ENCODE peak calls at places on chromosomes 5 and 9, in five cellular contexts. E is naive thymus-derived CD8-positive, alpha-beta T cell; P is left ventricle myocardium superior; W is mucosa of descending colon; V is activated naive CD8-positive, alpha-beta T cell treated with anti-CD3 and anti-CD28 coated beads, Interleukin-2, amount 10 ng/mL, durations not matched to agents 7 days and 5 days. Z is an unnamed sample.
A peak's percentile ranks its signal among the peaks of the same experiment; 100 is the strongest.

GRCh38 chr5:97163360-97163764 is 19.7 kb downstream of the RIOK2 start:
- ATAC-seq in E (no peak), P (no peak), W (no peak), V (no peak), Z (no peak)

GRCh38 chr5:169804861-169805260 is 167.8 kb downstream of the DOCK2 start:
- ATAC-seq in E (no peak), P (no peak), W (no peak), V (no peak), Z (no peak)

GRCh38 chr9:114820776-114821501 is 15.1 kb upstream of the TNFSF15 start:
- ATAC-seq in E (no peak), P (no peak), W (no peak), V (no peak), Z (no peak)

GRCh38 chr5:34035732-34036131 is 7.3 kb downstream of the C1QTNF3 start:
- ATAC-seq in E (no peak), P (no peak), W (no peak), V (no peak), Z (no peak)

GRCh38 chr5:124707516-124707915 is 38.9 kb downstream of the ZNF608 start:
- ATAC-seq in E (no peak), P (no peak), W (no peak), V (no peak), Z (no peak)

GRCh38 chr9:82939451-82939850 is 123.5 kb downstream of the RASEF start:
- ATAC-seq in E (no peak), P (no peak), W (peak; percentile 66), V (no peak), Z (no peak)

GRCh38 chr5:130055572-130055971 is 151.3 kb downstream of the CHSY3 start:
- ATAC-seq in E (no peak), P (no peak), W (no peak), V (no peak), Z (no peak)

GRCh38 chr9:36268007-36268427 is 9.8 kb upstream of the GNE start:
- ATAC-seq in E (no peak), P (no peak), W (peak; percentile 85), V (no peak), Z (no peak)

GRCh38 chr9:15485836-15486678 is 24.7 kb downstream of the PSIP1 start:
- ATAC-seq in E (peak; percentile 52), P (no peak), W (no peak), V (no peak), Z (peak; percentile 80)

GRCh38 chr9:95116002-95116819 is 201.3 kb downstream of the FANCC start:
- ATAC-seq in E (no peak), P (peak; percentile 41), W (peak; percentile 79), V (no peak), Z (no peak)

GRCh38 chr9:115944166-115944948 is 209.2 kb upstream of the PAPPA start:
- ATAC-seq in E (no peak), P (peak; percentile 95), W (peak; percentile 74), V (no peak), Z (peak; percentile 86)

GRCh38 chr9:112334319-112334828 is 955 bp upstream of the PTBP3 start:
- ATAC-seq in E (peak; percentile 8), P (no peak), W (no peak), V (no peak), Z (no peak)

GRCh38 chr5:14036514-14036913 is 92.0 kb upstream of the DNAH5 start:
- ATAC-seq in E (no peak), P (no peak), W (no peak), V (no peak), Z (peak; percentile 36)

GRCh38 chr9:68904454-68904853 is 109.5 kb downstream of the PRKACG start:
- ATAC-seq in E (no peak), P (no peak), W (no peak), V (no peak), Z (no peak)

GRCh38 chr5:67315802-67316103 is 119.2 kb upstream of the CD180 start:
- ATAC-seq in E (no peak), P (no peak), W (no peak), V (no peak), Z (no peak)

GRCh38 chr5:133753856-133754255 is 141.5 kb upstream of the FSTL4 start:
- ATAC-seq in E (no peak), P (no peak), W (no peak), V (no peak), Z (no peak)

Z was measured in SK-N-SH treated with all-trans-retinoic acid at 6 μM for 48 hours.